ENCODE peak calls at places on chromosome 12, in four cellular contexts. B, S, M and N are unnamed samples.

GRCh38 chr12:34257093-34257492 is 234.8 kb downstream of the ALG10 start:
- DNase-seq in B (no peak), S (no peak), M (no peak), N (no peak)

GRCh38 chr12:76878045-76878898 is 547 bp downstream of the CSRP2 start:
- DNase-seq in B (peak), S (peak), M (peak), N (no peak)

GRCh38 chr12:128791395-128792322 is 32.1 kb downstream of the SLC15A4 start:
- DNase-seq in B (no peak), S (no peak), M (no peak), N (peak)

GRCh38 chr12:124654666-124655316 is 87.4 kb upstream of the NCOR2 start:
- DNase-seq in B (no peak), S (no peak), M (no peak), N (no peak)

GRCh38 chr12:100795193-100796179 is 910 bp downstream of the ANO4 start:
- DNase-seq in B (peak), S (no peak), M (no peak), N (no peak)

GRCh38 chr12:49043856-49044258 is 16.7 kb downstream of the KMT2D start:
- DNase-seq in B (peak), S (peak), M (peak), N (peak)

GRCh38 chr12:103169-103981 is 36.8 kb downstream of the IQSEC3 start:
- DNase-seq in B (peak), S (peak), M (peak), N (no peak)

GRCh38 chr12:106288510-106289195 is 13.9 kb upstream of the TCP11L2 start:
- DNase-seq in B (no peak), S (no peak), M (no peak), N (peak)

GRCh38 chr12:5437657-5438056 is 5.7 kb downstream of the NTF3 start:
- DNase-seq in B (no peak), S (no peak), M (no peak), N (no peak)

GRCh38 chr12:6049992-6050391 is 74.5 kb downstream of the VWF start:
- DNase-seq in B (peak), S (no peak), M (peak), N (no peak)

GRCh38 chr12:96907681-96908163 is 665 bp downstream of the NEDD1 start:
- DNase-seq in B (peak), S (peak), M (peak), N (peak)

GRCh38 chr12:90729741-90730140 is 225.2 kb downstream of the CCER1 start:
- DNase-seq in B (peak), S (no peak), M (no peak), N (peak)

GRCh38 chr12:105334001-105334400 is 3.5 kb downstream of the C12orf75 start:
- DNase-seq in B (no peak), S (no peak), M (no peak), N (peak)

GRCh38 chr12:127334924-127335644 is 931.9 kb upstream of the TMEM132C start:
- DNase-seq in B (peak), S (no peak), M (no peak), N (no peak)

GRCh38 chr12:48933664-48934311 is 8.5 kb upstream of the FKBP11 start:
- DNase-seq in B (no peak), S (no peak), M (no peak), N (no peak)

GRCh38 chr12:28780096-28780495 is 369.0 kb upstream of the FAR2 start:
- DNase-seq in B (no peak), S (no peak), M (no peak), N (peak)
- H4K5ac ChIP-seq in B (no peak), S (no peak), M (no peak), N (no peak)

GRCh38 chr12:47864646-47865235 is 40.1 kb downstream of the VDR start:
- DNase-seq in B (no peak), S (no peak), M (peak), N (no peak)

GRCh38 chr12:47870175-47870781 is 34.5 kb downstream of the VDR start:
- DNase-seq in B (peak), S (peak), M (peak), N (no peak)

GRCh38 chr12:47867496-47867941 is 37.3 kb downstream of the VDR start:
- DNase-seq in B (no peak), S (no peak), M (no peak), N (peak)

GRCh38 chr12:47868552-47869031 is 36.2 kb downstream of the VDR start:
- DNase-seq in B (no peak), S (no peak), M (peak), N (no peak)

DNA sequence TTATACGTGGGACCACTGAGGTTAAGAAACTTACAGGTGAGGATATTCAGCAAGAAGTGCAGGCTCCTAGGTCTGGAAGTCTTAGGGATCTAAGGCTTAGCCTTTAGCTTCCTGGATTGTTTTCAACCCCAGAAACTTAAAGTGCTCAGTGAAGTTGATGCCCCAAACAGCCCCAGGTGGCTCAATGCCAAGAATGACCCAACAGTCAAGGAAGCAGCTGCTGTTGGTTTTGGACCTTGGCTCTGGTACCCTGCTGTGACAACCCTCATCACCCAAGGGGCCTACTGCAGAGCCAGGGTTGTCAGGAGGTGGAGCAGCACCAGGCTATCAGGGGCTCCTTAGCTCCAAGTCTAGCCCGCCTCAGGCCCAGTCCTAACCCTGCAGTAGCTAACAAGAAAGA is 36.8 kb downstream of the VDR start:
- DNase-seq in B (no peak), S (no peak), M (no peak), N (no peak)
- H2BK15ac ChIP-seq in B (no peak), S (no peak), M (no peak), N (peak)

GRCh38 chr12:52927964-52928363 is 21.0 kb upstream of the KRT18 start:
- DNase-seq in B (no peak), S (no peak), M (no peak), N (no peak)
- H3K27ac ChIP-seq in B (no peak), S (no peak), M (no peak), N (no peak)

GRCh38 chr12:55610598-55610997 is 26.1 kb upstream of the OR10P1 start:
- DNase-seq in B (no peak), S (no peak), M (no peak), N (no peak)
- H4K5ac ChIP-seq in B (no peak), S (no peak), M (no peak), N (no peak)

DNA sequence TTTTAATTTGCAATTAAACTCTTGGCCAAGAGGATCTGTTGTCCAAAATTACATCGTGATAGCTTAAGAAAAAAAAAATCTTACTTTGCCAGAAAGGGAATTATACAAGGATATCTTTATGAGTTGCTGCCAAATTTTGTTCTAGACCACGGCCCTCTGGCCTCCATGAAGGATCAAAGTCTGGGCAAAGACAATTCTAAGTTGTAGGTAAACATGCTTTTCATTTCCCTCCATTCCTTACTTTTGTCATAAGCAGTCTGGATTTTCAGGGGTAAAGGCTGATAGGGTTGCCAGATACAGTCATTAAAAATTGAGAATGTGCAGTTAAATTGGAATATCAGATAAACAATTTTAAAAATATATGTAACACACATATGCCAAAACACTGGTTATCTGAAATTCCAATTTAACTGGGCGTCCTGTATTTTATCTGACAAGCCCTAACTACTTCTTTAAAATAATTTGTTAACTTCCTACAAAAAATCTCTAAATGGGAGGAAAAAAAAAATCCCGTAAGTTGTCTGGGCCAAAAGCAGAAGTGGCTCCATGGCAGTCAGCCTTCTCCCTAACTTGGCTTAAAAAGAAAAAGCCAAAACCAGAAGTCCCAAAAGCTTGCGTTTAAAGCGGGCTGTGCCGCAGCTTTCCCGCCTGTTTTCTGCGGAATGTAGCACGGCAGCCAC is 135.3 kb downstream of the MON2 start:
- DNase-seq in B (no peak), S (no peak), M (no peak), N (no peak)
- H2BK15ac ChIP-seq in B (no peak), S (peak), M (no peak), N (peak)

GRCh38 chr12:98543701-98544100 is 28.3 kb downstream of the TMPO start:
- DNase-seq in B (no peak), S (no peak), M (no peak), N (peak)
- H3K27ac ChIP-seq in B (no peak), S (no peak), M (no peak), N (no peak)

GRCh38 chr12:75707983-75708382 is 196.6 kb upstream of the KRR1 start:
- DNase-seq in B (no peak), S (no peak), M (no peak), N (no peak)

GRCh38 chr12:75706786-75707605 is 195.6 kb upstream of the KRR1 start:
- DNase-seq in B (no peak), S (no peak), M (no peak), N (peak)

GRCh38 chr12:75704664-75705063 is 193.3 kb upstream of the KRR1 start:
- DNase-seq in B (no peak), S (no peak), M (no peak), N (peak)

GRCh38 chr12:75704208-75704607 is 192.8 kb upstream of the KRR1 start:
- DNase-seq in B (no peak), S (no peak), M (no peak), N (no peak)

GRCh38 chr12:75705749-75706719 is 194.6 kb upstream of the KRR1 start:
- DNase-seq in B (no peak), S (no peak), M (no peak), N (peak)
- H4K5ac ChIP-seq in B (no peak), S (no peak), M (no peak), N (peak)

GRCh38 chr12:131279281-131279921 is 325.7 kb downstream of the ADGRD1 start:
- DNase-seq in B (no peak), S (no peak), M (no peak), N (no peak)
- H2BK15ac ChIP-seq in B (no peak), S (no peak), M (no peak), N (no peak)

GRCh38 chr12:65741662-65742480 is 82.4 kb upstream of the HMGA2 start:
- DNase-seq in B (peak), S (peak), M (peak), N (peak)
- H3K27ac ChIP-seq in B (peak), S (no peak), M (no peak), N (peak)

GRCh38 chr12:16424531-16424930 is 77.1 kb downstream of the MGST1 start:
- DNase-seq in B (no peak), S (no peak), M (no peak), N (no peak)
- H4K5ac ChIP-seq in B (no peak), S (no peak), M (no peak), N (no peak)